ENCODE peak calls at places on chromosomes 4 and X, in four cellular contexts. R, D, G and N are unnamed samples.

GRCh38 chrX:103183912-103184311 is 31.0 kb upstream of the BEX4 start:
- DNase-seq in R (no peak), D (no peak), G (no peak), N (no peak)

GRCh38 chrX:57367649-57368048 is 81.1 kb downstream of the FAAH2 start:
- DNase-seq in R (no peak), D (no peak), G (no peak), N (no peak)

GRCh38 chr4:140870427-140870826 is 114.2 kb upstream of the TBC1D9 start:
- DNase-seq in R (no peak), D (no peak), G (no peak), N (no peak)

GRCh38 chr4:110518889-110519490 is 43.0 kb downstream of the ENPEP start:
- DNase-seq in R (peak), D (no peak), G (no peak), N (no peak)

GRCh38 chrX:10089378-10089795 is 67.4 kb upstream of the CLCN4 start:
- DNase-seq in R (peak), D (no peak), G (no peak), N (no peak)

GRCh38 chrX:38437093-38437492 is 84.7 kb downstream of the OTC start:
- DNase-seq in R (no peak), D (no peak), G (no peak), N (no peak)

GRCh38 chrX:7164174-7164573 is 16.2 kb upstream of the PUDP start:
- DNase-seq in R (peak), D (no peak), G (no peak), N (no peak)

GRCh38 chr4:42541647-42542046 is 115.3 kb downstream of the ATP8A1 start:
- DNase-seq in R (no peak), D (no peak), G (no peak), N (no peak)

GRCh38 chr4:1207157-1207470 is 34.7 kb upstream of the SPON2 start:
- DNase-seq in R (no peak), D (peak), G (peak), N (no peak)

GRCh38 chrX:155534800-155535199 is 76.4 kb upstream of the F8A3 start:
- DNase-seq in R (peak), D (no peak), G (no peak), N (no peak)

GRCh38 chrX:142233400-142233799 is 28.3 kb upstream of the MAGEC2 start:
- DNase-seq in R (no peak), D (no peak), G (no peak), N (no peak)

GRCh38 chr4:917992-918391 is 14.1 kb downstream of the GAK start:
- DNase-seq in R (no peak), D (no peak), G (no peak), N (no peak)

GRCh38 chr4:18630218-18631110 is 608.9 kb upstream of the LCORL start:
- DNase-seq in R (no peak), D (no peak), G (no peak), N (no peak)

GRCh38 chr4:7289619-7290018 is 97.3 kb downstream of the SORCS2 start:
- DNase-seq in R (no peak), D (no peak), G (no peak), N (no peak)

GRCh38 chr4:40149960-40150385 is 46.9 kb upstream of the RHOH start:
- DNase-seq in R (peak), D (no peak), G (no peak), N (peak)

GRCh38 chr4:156182269-156182668 is 228.6 kb upstream of the CTSO start:
- DNase-seq in R (no peak), D (no peak), G (no peak), N (no peak)

GRCh38 chr4:185775792-185776555 is 36.0 kb downstream of the SORBS2 start:
- DNase-seq in R (no peak), D (no peak), G (no peak), N (no peak)

GRCh38 chrX:33210156-33210555 is 1.2 kb downstream of the DMD start:
- DNase-seq in R (no peak), D (no peak), G (no peak), N (no peak)

GRCh38 chr4:26978387-26979071 is 117.9 kb downstream of the STIM2 start:
- DNase-seq in R (no peak), D (no peak), G (no peak), N (no peak)

GRCh38 chrX:121000589-121000988 is 15.0 kb upstream of the CT47A1 start:
- DNase-seq in R (peak), D (no peak), G (no peak), N (no peak)

GRCh38 chr4:181957088-181957487 is 286.1 kb upstream of the TENM3 start:
- DNase-seq in R (no peak), D (no peak), G (no peak), N (no peak)

GRCh38 chrX:150730719-150731118 is 37.5 kb downstream of the MTMR1 start:
- DNase-seq in R (no peak), D (no peak), G (no peak), N (no peak)

GRCh38 chrX:153499876-153500275 is 5.1 kb downstream of the BGN start:
- DNase-seq in R (no peak), D (no peak), G (no peak), N (no peak)

GRCh38 chrX:53190363-53190960 is 34.5 kb downstream of the KDM5C start:
- DNase-seq in R (peak), D (no peak), G (no peak), N (no peak)

GRCh38 chrX:39693298-39693697 is 404.5 kb downstream of the BCOR start:
- DNase-seq in R (no peak), D (no peak), G (no peak), N (peak)

GRCh38 chr4:165748321-165748720 is 124.7 kb upstream of the TLL1 start:
- DNase-seq in R (no peak), D (no peak), G (no peak), N (no peak)

GRCh38 chrX:3636803-3637202 is 76.6 kb downstream of the PRKX start:
- DNase-seq in R (no peak), D (no peak), G (no peak), N (no peak)

GRCh38 chr4:176340871-176341685 is 21.3 kb downstream of the SPCS3 start:
- DNase-seq in R (peak), D (no peak), G (no peak), N (no peak)

GRCh38 chr4:153224474-153224873 is 20.2 kb downstream of the TRIM2 start:
- DNase-seq in R (no peak), D (no peak), G (no peak), N (no peak)

GRCh38 chrX:679161-679979 is 48.8 kb downstream of the SHOX start:
- DNase-seq in R (no peak), D (no peak), G (no peak), N (no peak)

GRCh38 chr4:113591982-113592381 is 169.6 kb downstream of the CAMK2D start:
- DNase-seq in R (no peak), D (no peak), G (no peak), N (no peak)

GRCh38 chr4:186021461-186022167 is 47.3 kb upstream of the TLR3 start:
- DNase-seq in R (peak), D (no peak), G (peak), N (no peak)

GRCh38 chr4:106614446-106614845 is 245.9 kb upstream of the GIMD1 start:
- DNase-seq in R (no peak), D (no peak), G (no peak), N (no peak)

GRCh38 chrX:149871940-149872339 is 9.0 kb upstream of the MAGEA8 start:
- DNase-seq in R (peak), D (no peak), G (no peak), N (no peak)

GRCh38 chr4:69376450-69376849 is 96.2 kb downstream of the UGT2B28 start:
- DNase-seq in R (no peak), D (no peak), G (no peak), N (no peak)

GRCh38 chr4:69383281-69383680 is 103.0 kb downstream of the UGT2B28 start:
- DNase-seq in R (no peak), D (no peak), G (no peak), N (no peak)

GRCh38 chr4:69377562-69377961 is 97.3 kb downstream of the UGT2B28 start:
- DNase-seq in R (no peak), D (no peak), G (no peak), N (no peak)
- TF ChIP-seq CTCF in R (no peak), D (no peak), G (no peak), N (no peak)

DNA sequence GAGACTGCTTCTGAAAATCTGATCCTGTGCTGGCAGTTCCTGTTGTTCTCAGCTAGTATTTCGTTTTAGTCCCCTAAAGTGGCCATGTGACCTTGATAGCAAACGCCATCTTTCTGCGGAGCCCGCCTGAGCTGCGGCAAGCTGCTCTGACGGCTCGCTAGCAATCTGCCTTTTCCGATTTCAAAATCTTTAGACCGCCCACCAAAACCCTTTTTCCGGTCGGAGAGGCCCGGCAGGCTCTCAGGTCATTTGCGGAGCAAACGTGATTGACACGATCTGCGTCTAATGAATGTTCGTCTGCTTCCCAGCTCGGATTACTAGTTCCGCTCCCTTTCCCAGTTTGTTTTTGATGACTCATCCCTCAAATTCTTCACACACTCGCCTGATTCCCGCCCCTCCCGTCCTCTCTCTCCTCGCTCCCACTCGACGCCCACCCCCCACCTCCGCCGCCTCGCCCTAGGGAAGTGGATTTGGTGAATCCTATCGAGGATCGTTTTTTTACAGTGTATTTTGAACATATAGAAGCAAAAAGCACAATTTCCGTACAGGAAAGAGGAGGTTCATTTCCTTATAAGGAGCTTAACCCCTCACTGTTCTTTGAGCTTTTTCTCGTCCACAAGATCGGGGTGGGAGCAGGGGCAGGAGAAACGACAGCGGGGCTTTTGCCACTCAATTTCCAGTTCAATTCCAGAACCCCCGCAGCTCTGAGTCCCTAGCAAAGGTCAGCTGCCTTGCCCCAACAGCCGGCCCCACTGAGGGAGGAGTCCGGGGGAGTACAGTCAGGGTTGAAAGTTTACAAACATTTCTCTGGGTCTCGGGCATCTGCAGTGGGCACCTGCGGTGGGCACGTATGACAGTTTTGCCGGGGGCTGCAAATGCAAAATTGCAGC is 37.5 kb downstream of the NLGN3 start:
- DNase-seq in R (peak), D (peak), G (peak), N (peak)
- TF ChIP-seq POLR2A in R (peak), D (no peak), G (peak), N (no peak)

DNA sequence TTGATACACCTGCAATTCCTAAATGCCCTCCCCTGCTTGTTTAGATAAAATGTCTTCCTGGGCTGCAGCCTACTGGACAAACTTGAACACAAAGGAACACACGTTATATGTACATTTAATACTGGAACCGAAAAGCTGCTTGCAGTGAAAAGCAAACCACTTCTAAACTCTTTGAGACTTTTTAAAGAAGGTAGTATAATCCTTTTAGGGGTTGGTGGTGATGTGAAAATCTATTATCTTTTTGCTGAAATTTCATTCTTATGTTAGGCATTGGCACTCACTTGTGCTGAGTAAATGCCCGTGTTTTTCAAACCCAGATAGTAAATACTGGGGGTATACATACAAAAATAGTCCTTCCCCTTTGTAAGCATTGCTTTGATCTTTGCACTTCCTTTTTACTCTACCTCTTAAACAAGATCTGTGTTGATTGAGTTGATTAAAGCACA is 2.2 kb downstream of the NFKB1 start:
- DNase-seq in R (peak), D (no peak), G (no peak), N (no peak)
- H3K4me3 ChIP-seq in R (peak), D (peak), G (no peak), N (no peak)

DNA sequence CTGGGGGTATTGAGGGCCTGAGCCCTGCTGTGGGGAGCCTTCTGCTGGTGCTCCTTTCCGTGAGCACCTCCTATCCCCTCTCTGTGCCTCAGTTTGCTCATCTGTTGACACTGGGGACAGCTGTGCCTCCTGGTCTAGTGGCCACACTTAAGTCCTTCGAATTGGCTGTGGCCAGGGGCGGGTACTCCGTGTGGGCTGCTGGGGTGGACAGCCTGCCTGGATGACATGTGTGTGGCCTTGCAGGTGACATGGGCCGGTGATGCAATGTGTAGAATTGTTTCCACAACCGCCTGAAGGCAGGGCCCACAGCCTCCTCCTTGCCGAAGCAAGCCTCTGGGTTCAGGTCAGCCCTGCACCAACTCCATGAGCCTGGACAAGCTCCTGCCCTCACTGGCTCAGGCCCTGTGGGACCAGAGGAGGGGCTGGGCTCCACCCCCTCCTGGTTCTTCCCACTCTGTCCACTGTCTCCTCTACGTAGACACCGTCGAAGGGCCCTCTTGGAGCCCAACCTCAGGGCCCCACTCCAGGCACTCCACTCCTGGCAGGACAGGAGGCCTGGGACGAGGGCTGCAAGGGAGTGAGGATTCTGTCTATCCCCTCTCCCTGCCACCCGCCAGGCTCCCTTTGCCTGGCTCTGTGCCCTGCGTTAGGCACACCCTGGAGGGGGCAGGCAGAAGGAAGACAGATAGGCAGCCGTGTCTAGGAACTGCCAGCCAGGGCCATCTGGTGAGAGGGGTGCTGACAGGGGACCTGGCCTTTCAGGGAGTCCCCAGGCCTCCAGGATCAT is 1.2 kb downstream of the SH3BP2 start:
- DNase-seq in R (peak), D (peak), G (peak), N (peak)
- TF ChIP-seq CTCF in R (no peak), D (no peak), G (no peak), N (no peak)

GRCh38 chrX:12789976-12790375 is 1.2 kb upstream of the PRPS2 start:
- DNase-seq in R (no peak), D (no peak), G (no peak), N (no peak)

GRCh38 chrX:12792711-12793110 is 1.5 kb downstream of the PRPS2 start:
- DNase-seq in R (no peak), D (no peak), G (no peak), N (no peak)

GRCh38 chrX:12788645-12789044 is 2.6 kb upstream of the PRPS2 start:
- DNase-seq in R (no peak), D (no peak), G (no peak), N (no peak)

GRCh38 chrX:12790878-12791252 is 347 bp upstream of the PRPS2 start:
- DNase-seq in R (no peak), D (no peak), G (no peak), N (peak)

DNA sequence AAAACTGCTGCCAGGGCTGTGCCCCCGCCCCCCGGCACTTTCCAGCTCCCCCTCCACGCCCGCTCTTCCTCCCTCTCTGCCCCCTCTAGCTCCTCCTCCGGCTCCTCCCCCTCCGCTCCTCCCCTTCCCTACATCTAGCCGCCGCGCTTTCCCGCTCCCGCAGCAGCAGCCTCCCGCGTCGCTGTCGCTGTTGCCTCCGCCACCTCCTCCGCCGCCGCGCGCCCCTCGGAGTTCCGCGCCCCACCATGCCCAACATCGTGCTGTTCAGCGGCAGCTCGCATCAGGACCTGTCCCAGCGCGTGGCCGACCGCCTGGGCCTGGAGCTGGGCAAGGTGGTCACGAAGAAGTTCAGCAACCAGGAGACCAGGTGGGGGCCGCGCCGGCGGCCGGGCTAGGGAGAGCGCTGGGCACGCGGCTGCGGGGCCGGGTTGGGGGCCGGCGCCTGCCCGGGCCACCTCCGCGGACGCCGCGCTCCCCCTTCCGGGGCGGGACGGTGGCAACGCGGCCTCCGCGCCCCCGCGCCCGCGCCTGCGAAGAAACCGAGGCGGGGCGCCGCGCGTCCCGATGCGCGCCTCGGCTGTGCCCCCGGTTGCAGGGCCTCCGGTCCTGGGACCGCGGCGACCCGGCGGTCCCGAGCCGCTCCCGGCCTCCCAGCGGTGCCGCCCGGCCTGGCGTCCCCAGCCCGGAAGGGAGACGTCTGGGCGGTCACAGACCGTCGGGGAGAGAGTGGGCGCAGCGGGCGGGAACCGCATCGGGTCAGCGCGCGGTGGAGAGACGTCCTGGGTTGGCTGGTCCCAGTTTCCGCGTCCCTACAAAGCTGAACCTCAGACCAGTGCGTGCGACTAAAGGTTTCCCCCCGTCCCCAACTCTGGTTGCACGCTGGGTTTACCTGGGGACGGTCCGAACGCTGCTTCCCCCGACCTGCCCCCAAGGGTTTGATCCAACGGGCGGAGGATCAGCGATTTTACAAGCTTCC is at the start of gene PRPS2:
- DNase-seq in R (peak), D (peak), G (peak), N (peak)
- TF ChIP-seq POLR2A in R (peak), D (no peak), G (peak), N (no peak)

GRCh38 chr4:101596786-101597185 is 193.7 kb upstream of the BANK1 start:
- DNase-seq in R (no peak), D (no peak), G (no peak), N (no peak)
- H3K4me3 ChIP-seq in R (no peak), D (no peak), G (no peak), N (no peak)

GRCh38 chr4:108492816-108493595 is 127.4 kb upstream of the RPL34 start:
- DNase-seq in R (peak), D (no peak), G (no peak), N (no peak)
- TF ChIP-seq CTCF in R (peak), D (no peak), G (no peak), N (no peak)

GRCh38 chr4:114599231-114600065 is 841 bp downstream of the UGT8 start:
- DNase-seq in R (no peak), D (no peak), G (no peak), N (no peak)
- TF ChIP-seq POLR2A in R (no peak), D (no peak), G (no peak), N (no peak)